ENCODE peak calls at places on chromosomes 6 and 20, in eight cellular contexts. N, F, D, E, Q, S, T and O are unnamed samples.

GRCh38 chr20:51221791-51222408 is 199.0 kb upstream of the KCNG1 start:
- DNase-seq in S (peak), E (no peak), D (no peak), F (no peak), N (no peak), T (no peak), Q (no peak), O (no peak)

GRCh38 chr6:155187096-155187495 is 76.7 kb upstream of the CLDN20 start:
- DNase-seq in D (no peak), E (no peak), F (no peak), S (no peak), N (no peak), Q (no peak), T (no peak), O (no peak)

GRCh38 chr6:10099086-10099499 is 315.8 kb downstream of the TFAP2A start:
- DNase-seq in E (no peak), T (no peak), S (no peak), Q (no peak), F (no peak), N (no peak), D (no peak), O (no peak)

GRCh38 chr20:31824554-31825313 is 5.6 kb downstream of the MYLK2 start:
- DNase-seq in F (no peak), Q (no peak), E (no peak), N (no peak), D (no peak), T (no peak), S (no peak), O (no peak)

GRCh38 chr6:91812596-91813274 is 1225.9 kb upstream of the MAP3K7 start:
- DNase-seq in E (no peak), Q (no peak), N (no peak), D (no peak), T (no peak), F (peak), S (no peak), O (no peak)

GRCh38 chr20:14536738-14537137 is 199.3 kb upstream of the FLRT3 start:
- DNase-seq in E (no peak), S (no peak), F (no peak), N (no peak), D (no peak), Q (no peak), T (no peak), O (no peak)

GRCh38 chr20:45341939-45342862 is 6.0 kb downstream of the SDC4 start:
- DNase-seq in D (no peak), T (peak), Q (no peak), F (no peak), N (peak), E (no peak), S (no peak), O (no peak)

GRCh38 chr6:131001945-131002661 is 60.9 kb downstream of the EPB41L2 start:
- DNase-seq in F (no peak), S (no peak), Q (no peak), D (no peak), T (no peak), N (no peak), E (no peak), O (no peak)

GRCh38 chr20:35742741-35743523 is 872 bp upstream of the RBM39 start:
- DNase-seq in E (no peak), T (no peak), F (peak), Q (no peak), S (no peak), D (no peak), N (no peak), O (no peak)

GRCh38 chr6:161434921-161435411 is 161.1 kb upstream of the AGPAT4 start:
- DNase-seq in T (peak), Q (no peak), E (no peak), D (no peak), F (peak), S (no peak), N (peak), O (peak)

GRCh38 chr20:10666221-10667076 is 7.3 kb downstream of the JAG1 start:
- DNase-seq in N (no peak), T (no peak), S (peak), Q (no peak), D (no peak), E (no peak), F (no peak), O (no peak)

GRCh38 chr6:16239798-16240123 is 1.4 kb downstream of the GMPR start:
- DNase-seq in S (no peak), Q (no peak), E (no peak), N (no peak), D (no peak), T (no peak), F (no peak), O (no peak)

GRCh38 chr6:128600397-128600951 is 80.1 kb upstream of the PTPRK start:
- DNase-seq in Q (no peak), F (peak), S (no peak), D (no peak), N (peak), E (no peak), T (peak), O (no peak)

GRCh38 chr6:78909391-78909790 is 42.0 kb downstream of the IRAK1BP1 start:
- DNase-seq in S (no peak), E (no peak), Q (no peak), N (no peak), D (no peak), F (no peak), T (no peak), O (no peak)

GRCh38 chr6:20919677-20920385 is 385.6 kb downstream of the CDKAL1 start:
- DNase-seq in N (no peak), D (no peak), T (no peak), F (no peak), E (no peak), Q (no peak), S (no peak), O (no peak)

GRCh38 chr6:120871416-120872261 is 462.6 kb downstream of the TBC1D32 start:
- DNase-seq in E (no peak), N (no peak), S (peak), Q (no peak), T (no peak), F (peak), D (no peak), O (no peak)

GRCh38 chr6:31737315-31738047 is 1.2 kb upstream of the CLIC1 start:
- DNase-seq in E (no peak), S (no peak), Q (no peak), N (no peak), F (peak), D (no peak), T (no peak), O (no peak)

GRCh38 chr6:82072113-82072512 is 175.4 kb downstream of the IBTK start:
- DNase-seq in E (no peak), N (no peak), Q (no peak), S (no peak), F (no peak), T (no peak), D (no peak), O (no peak)

GRCh38 chr6:10042280-10042679 is 372.6 kb downstream of the TFAP2A start:
- DNase-seq in T (no peak), Q (no peak), F (no peak), S (no peak), N (no peak), D (no peak), E (no peak), O (no peak)

GRCh38 chr6:105097288-105097687 is 82.5 kb downstream of the POPDC3 start:
- DNase-seq in D (no peak), S (no peak), T (no peak), F (no peak), Q (no peak), N (no peak), E (no peak), O (no peak)

GRCh38 chr20:24764825-24765224 is 184.2 kb upstream of the CST7 start:
- DNase-seq in N (no peak), F (no peak), T (no peak), Q (no peak), E (peak), D (no peak), S (peak), O (no peak)

GRCh38 chr6:50361641-50362331 is 312.1 kb upstream of the DEFB112 start:
- DNase-seq in E (no peak), S (no peak), D (no peak), Q (no peak), T (no peak), N (no peak), F (peak), O (no peak)

GRCh38 chr20:36467076-36467999 is 74.0 kb upstream of the MYL9 start:
- DNase-seq in N (no peak), F (peak), Q (peak), T (no peak), E (peak), D (no peak), S (peak), O (no peak)

GRCh38 chr20:43550456-43550855 is 8.4 kb upstream of the SGK2 start:
- DNase-seq in T (no peak), F (no peak), Q (no peak), D (no peak), E (no peak), N (no peak), S (no peak), O (no peak)

GRCh38 chr6:37104935-37105781 is 64.8 kb upstream of the PIM1 start:
- DNase-seq in Q (no peak), E (no peak), D (no peak), S (no peak), T (no peak), N (no peak), F (no peak), O (no peak)

GRCh38 chr20:18272451-18272850 is 15.9 kb upstream of the ZNF133 start:
- DNase-seq in E (no peak), S (no peak), T (no peak), N (no peak), D (no peak), Q (no peak), F (no peak), O (no peak)

GRCh38 chr6:149037026-149037734 is 280.3 kb upstream of the TAB2 start:
- DNase-seq in F (no peak), E (no peak), T (no peak), N (peak), Q (no peak), D (no peak), S (no peak), O (no peak)

GRCh38 chr6:7604506-7604905 is 14.5 kb downstream of the SNRNP48 start:
- DNase-seq in T (no peak), Q (no peak), N (no peak), F (no peak), E (no peak), D (no peak), S (no peak), O (no peak)

GRCh38 chr6:151576658-151577057 is 82.8 kb downstream of the CCDC170 start:
- DNase-seq in N (no peak), F (no peak), Q (no peak), E (no peak), D (no peak), T (no peak), S (no peak), O (no peak)

GRCh38 chr6:32816746-32817204 is at the start of gene HLA-DOB:
- DNase-seq in N (no peak), T (peak), D (no peak), E (no peak), S (no peak), F (no peak), Q (no peak), O (no peak)

GRCh38 chr20:23253524-23253923 is 97.1 kb upstream of the NXT1 start:
- DNase-seq in F (no peak), S (no peak), N (no peak), D (no peak), E (no peak), Q (no peak), T (no peak), O (no peak)